ENCODE peak calls at places on chromosomes 7 and 10, in five cellular contexts. One of them, this sample, is unnamed.

GRCh38 chr10:13528138-13528874 is 508 bp downstream of the BEND7 start:
- DNase-seq in transverse colon: peak; percentile 43
- DNase-seq in SK-N-SH: peak; percentile 83
- DNase-seq in hepatocyte: peak; percentile 74
- DNase-seq in IMR-90: no peak
- DNase-seq in this sample: peak; percentile 69

GRCh38 chr10:99325261-99325660 is 3.9 kb upstream of the CNNM1 start:
- DNase-seq in hepatocyte: peak; percentile 40
- DNase-seq in transverse colon: no peak
- DNase-seq in IMR-90: no peak
- DNase-seq in SK-N-SH: no peak
- DNase-seq in this sample: no peak

GRCh38 chr10:108957681-108958080 is 965.6 kb downstream of the XPNPEP1 start:
- DNase-seq in hepatocyte: no peak
- DNase-seq in transverse colon: no peak
- DNase-seq in IMR-90: no peak
- DNase-seq in SK-N-SH: no peak
- DNase-seq in this sample: no peak

GRCh38 chr10:26169466-26169865 is 47.1 kb upstream of the GAD2 start:
- DNase-seq in hepatocyte: no peak
- DNase-seq in IMR-90: no peak
- DNase-seq in SK-N-SH: no peak
- DNase-seq in transverse colon: no peak
- DNase-seq in this sample: no peak

GRCh38 chr10:95906675-95907453 is 911 bp upstream of the CC2D2B start:
- DNase-seq in IMR-90: peak; percentile 67
- DNase-seq in transverse colon: peak; percentile 52
- DNase-seq in hepatocyte: peak; percentile 80
- DNase-seq in SK-N-SH: peak; percentile 51
- DNase-seq in this sample: no peak

GRCh38 chr10:36362257-36362656 is 720.2 kb upstream of the FZD8 start:
- DNase-seq in IMR-90: no peak
- DNase-seq in SK-N-SH: no peak
- DNase-seq in hepatocyte: no peak
- DNase-seq in transverse colon: no peak
- DNase-seq in this sample: no peak

GRCh38 chr10:9305018-9305655 is 1250.6 kb downstream of the GATA3 start:
- DNase-seq in SK-N-SH: no peak
- DNase-seq in transverse colon: no peak
- DNase-seq in hepatocyte: peak; percentile 23
- DNase-seq in IMR-90: peak; percentile 19
- DNase-seq in this sample: no peak

GRCh38 chr7:82442492-82443043 is 1.0 kb downstream of the CACNA2D1 start:
- DNase-seq in hepatocyte: peak; percentile 14
- DNase-seq in SK-N-SH: peak; percentile 62
- DNase-seq in IMR-90: peak; percentile 19
- DNase-seq in transverse colon: no peak
- DNase-seq in this sample: no peak

GRCh38 chr7:79590571-79591274 is 137.3 kb upstream of the MAGI2 start:
- DNase-seq in SK-N-SH: no peak
- DNase-seq in transverse colon: no peak
- DNase-seq in IMR-90: no peak
- DNase-seq in hepatocyte: no peak
- DNase-seq in this sample: no peak

GRCh38 chr7:149097088-149097487 is 6.6 kb upstream of the ZNF786 start:
- DNase-seq in SK-N-SH: no peak
- DNase-seq in transverse colon: no peak
- DNase-seq in hepatocyte: no peak
- DNase-seq in IMR-90: peak; percentile 28
- DNase-seq in this sample: peak; percentile 5

GRCh38 chr10:58335306-58336005 is 650 bp downstream of the UBE2D1 start:
- DNase-seq in hepatocyte: peak; percentile 44
- DNase-seq in SK-N-SH: no peak
- DNase-seq in IMR-90: peak; percentile 61
- DNase-seq in transverse colon: peak; percentile 27
- DNase-seq in this sample: peak; percentile 77

GRCh38 chr10:83371696-83372490 is 767.4 kb upstream of the GHITM start:
- DNase-seq in IMR-90: no peak
- DNase-seq in hepatocyte: no peak
- DNase-seq in SK-N-SH: no peak
- DNase-seq in transverse colon: no peak
- DNase-seq in this sample: no peak

GRCh38 chr10:85175635-85176034 is 847.2 kb downstream of the CCSER2 start:
- DNase-seq in IMR-90: no peak
- DNase-seq in transverse colon: no peak
- DNase-seq in hepatocyte: peak; percentile 25
- DNase-seq in SK-N-SH: no peak
- DNase-seq in this sample: no peak

GRCh38 chr7:5693529-5693928 is 87.9 kb downstream of the RNF216 start:
- DNase-seq in transverse colon: no peak
- DNase-seq in hepatocyte: no peak
- DNase-seq in SK-N-SH: no peak
- DNase-seq in IMR-90: peak; percentile 76
- DNase-seq in this sample: no peak
- H3K27ac ChIP-seq in transverse colon: peak overlapping the region; percentile 88
- H3K27ac ChIP-seq in hepatocyte: peak overlapping the region; percentile 91
- H3K27ac ChIP-seq in SK-N-SH: peak overlapping the region; percentile 99
- H3K27ac ChIP-seq in IMR-90: peak overlapping the region; percentile 100
- H3K27ac ChIP-seq in this sample: peak overlapping the region; percentile 77

GRCh38 chr7:139673762-139674161 is 104.0 kb downstream of the HIPK2 start:
- DNase-seq in transverse colon: no peak
- DNase-seq in hepatocyte: no peak
- DNase-seq in SK-N-SH: no peak
- DNase-seq in IMR-90: no peak
- DNase-seq in this sample: no peak

GRCh38 chr7:139674752-139675126 is 103.1 kb downstream of the HIPK2 start:
- DNase-seq in hepatocyte: no peak
- DNase-seq in IMR-90: no peak
- DNase-seq in transverse colon: no peak
- DNase-seq in SK-N-SH: no peak
- DNase-seq in this sample: no peak

GRCh38 chr7:139676390-139676789 is 101.4 kb downstream of the HIPK2 start:
- DNase-seq in transverse colon: no peak
- DNase-seq in hepatocyte: no peak
- DNase-seq in SK-N-SH: no peak
- DNase-seq in IMR-90: no peak
- DNase-seq in this sample: no peak

GRCh38 chr7:139673230-139673629 is 104.6 kb downstream of the HIPK2 start:
- DNase-seq in transverse colon: peak; percentile 35
- DNase-seq in hepatocyte: no peak
- DNase-seq in IMR-90: no peak
- DNase-seq in SK-N-SH: peak; percentile 61
- DNase-seq in this sample: no peak

DNA sequence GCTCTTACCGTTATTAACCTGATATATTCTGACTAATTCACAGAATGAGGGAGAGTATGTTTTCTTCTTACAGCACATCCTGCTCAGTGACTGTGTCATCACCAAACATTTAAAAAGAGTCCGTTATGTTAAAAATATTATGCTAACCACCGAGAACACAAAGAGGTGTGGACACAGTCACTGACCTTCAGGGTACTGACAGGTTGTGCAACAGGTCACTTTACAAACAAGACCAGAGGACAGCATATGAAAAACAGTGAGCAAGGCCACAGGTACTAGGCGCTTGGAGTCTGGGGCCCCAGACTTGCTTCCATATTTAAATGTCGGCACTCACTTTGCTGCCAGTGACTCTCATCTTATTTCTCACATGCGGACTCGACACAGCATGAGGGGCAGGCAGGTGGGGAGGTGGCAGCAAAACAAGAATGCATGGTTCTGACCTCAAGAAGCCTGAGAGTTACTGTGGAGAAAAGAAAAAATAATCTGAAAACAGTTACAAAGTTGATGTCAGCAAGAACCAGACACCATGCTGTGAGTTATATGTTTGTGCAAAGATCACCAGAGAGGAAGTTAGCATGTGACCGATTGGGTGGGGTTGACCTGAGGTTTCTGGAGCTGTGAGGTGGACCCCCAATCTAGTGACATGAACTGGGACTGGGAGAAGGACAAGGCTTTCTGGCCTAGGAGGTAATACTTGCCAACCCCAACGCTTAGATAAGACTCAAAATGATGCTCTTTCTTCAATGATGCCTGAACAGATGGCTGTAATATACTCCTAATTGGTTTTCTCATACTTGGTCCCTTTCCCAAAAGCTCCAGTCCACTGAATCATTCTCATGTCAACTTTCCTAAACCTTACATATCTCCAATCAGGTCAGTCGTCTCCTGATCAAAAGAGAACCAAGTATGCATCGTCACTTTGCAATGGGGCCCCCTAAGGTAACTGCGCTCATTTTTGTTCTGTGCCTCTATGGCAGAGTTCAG is 102.4 kb downstream of the HIPK2 start:
- DNase-seq in SK-N-SH: no peak
- DNase-seq in IMR-90: peak; percentile 38
- DNase-seq in hepatocyte: no peak
- DNase-seq in transverse colon: no peak
- DNase-seq in this sample: no peak
- H3K4me1 ChIP-seq in SK-N-SH: peaks cover 22% of the 10 kb centered on the region
- H3K4me1 ChIP-seq in IMR-90: peaks cover 24% of the 10 kb centered on the region
- H3K4me1 ChIP-seq in hepatocyte: peaks cover 15% of the 10 kb centered on the region
- H3K4me1 ChIP-seq in transverse colon: peaks cover 6% of the 10 kb centered on the region
- H3K4me1 ChIP-seq in this sample: peaks cover 14% of the 10 kb centered on the region

GRCh38 chr7:121157885-121158590 is 169.5 kb downstream of the CPED1 start:
- DNase-seq in SK-N-SH: no peak
- DNase-seq in IMR-90: no peak
- DNase-seq in hepatocyte: no peak
- DNase-seq in transverse colon: no peak
- DNase-seq in this sample: no peak

GRCh38 chr7:121159553-121159952 is 169.2 kb upstream of the WNT16 start:
- DNase-seq in hepatocyte: no peak
- DNase-seq in transverse colon: no peak
- DNase-seq in IMR-90: no peak
- DNase-seq in SK-N-SH: no peak
- DNase-seq in this sample: no peak

GRCh38 chr7:121156825-121157224 is 168.3 kb downstream of the CPED1 start:
- DNase-seq in SK-N-SH: no peak
- DNase-seq in transverse colon: no peak
- DNase-seq in hepatocyte: no peak
- DNase-seq in IMR-90: no peak
- DNase-seq in this sample: no peak

GRCh38 chr7:121158665-121159064 is 170.1 kb upstream of the WNT16 start:
- DNase-seq in transverse colon: no peak
- DNase-seq in hepatocyte: no peak
- DNase-seq in SK-N-SH: no peak
- DNase-seq in IMR-90: no peak
- DNase-seq in this sample: no peak

GRCh38 chr7:121157341-121157751 is 168.8 kb downstream of the CPED1 start:
- DNase-seq in transverse colon: no peak
- DNase-seq in IMR-90: no peak
- DNase-seq in hepatocyte: no peak
- DNase-seq in SK-N-SH: no peak
- DNase-seq in this sample: no peak
- TF ChIP-seq CTCF in transverse colon: no peak
- TF ChIP-seq CTCF in IMR-90: no peak
- TF ChIP-seq CTCF in hepatocyte: no peak
- TF ChIP-seq CTCF in SK-N-SH: no peak
- TF ChIP-seq CTCF in this sample: no peak

GRCh38 chr10:110224992-110225391 is 17.6 kb downstream of the MXI1 start:
- DNase-seq in SK-N-SH: no peak
- DNase-seq in IMR-90: no peak
- DNase-seq in transverse colon: no peak
- DNase-seq in hepatocyte: no peak
- DNase-seq in this sample: no peak
- H3K27ac ChIP-seq in SK-N-SH: peak overlapping the region; percentile 39
- H3K27ac ChIP-seq in IMR-90: no peak overlapping the region
- H3K27ac ChIP-seq in transverse colon: peak overlapping the region; percentile 83
- H3K27ac ChIP-seq in hepatocyte: peak overlapping the region; percentile 2
- H3K27ac ChIP-seq in this sample: peak overlapping the region; percentile 88

GRCh38 chr7:30173058-30173897 is 38.5 kb downstream of the MTURN start:
- DNase-seq in transverse colon: peak; percentile 32
- DNase-seq in SK-N-SH: peak; percentile 87
- DNase-seq in hepatocyte: peak; percentile 65
- DNase-seq in IMR-90: peak; percentile 89
- DNase-seq in this sample: peak; percentile 73
- H3K4me1 ChIP-seq in transverse colon: peaks cover 13% of the 10 kb centered on the region
- H3K4me1 ChIP-seq in SK-N-SH: peaks cover 38% of the 10 kb centered on the region
- H3K4me1 ChIP-seq in hepatocyte: no peaks in the 10 kb centered on the region
- H3K4me1 ChIP-seq in IMR-90: peaks cover 19% of the 10 kb centered on the region
- H3K4me1 ChIP-seq in this sample: peaks cover 10% of the 10 kb centered on the region

DNA sequence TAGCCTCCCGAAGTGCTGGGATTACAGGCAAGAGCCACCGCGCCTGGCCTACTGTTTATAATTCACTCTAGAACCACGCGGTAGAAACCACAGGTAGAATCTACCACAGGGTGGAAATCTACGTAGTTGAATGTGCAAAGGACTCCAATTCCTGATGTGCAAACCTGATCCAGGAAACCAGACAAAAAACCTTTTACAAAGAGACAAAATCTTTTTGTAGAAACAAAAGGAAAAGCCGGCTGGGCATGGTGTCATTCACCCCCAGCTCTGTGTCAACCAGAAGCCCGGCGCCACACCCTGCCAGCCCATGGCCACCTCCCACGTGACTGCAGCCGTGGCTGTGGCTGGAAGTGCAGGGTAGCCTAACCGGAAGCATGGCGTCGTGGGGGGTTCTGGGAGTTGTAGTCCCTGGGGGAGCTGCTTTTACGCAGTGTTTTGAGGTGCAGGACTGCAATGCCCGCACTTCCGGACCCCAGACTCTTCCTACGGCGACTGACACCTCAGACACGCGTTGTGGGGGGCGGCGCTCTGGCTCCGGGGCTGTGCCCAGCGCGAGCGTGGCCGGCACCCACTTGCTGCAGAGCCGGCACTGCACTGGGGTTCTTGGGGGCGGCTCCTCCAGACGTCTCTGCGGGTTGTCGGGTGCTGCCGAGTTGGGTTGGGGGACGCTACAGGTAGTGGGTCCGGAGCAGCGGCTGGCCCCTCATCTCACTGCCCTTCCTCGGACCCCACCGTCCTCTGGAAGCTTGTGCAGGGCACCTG is 41.5 kb upstream of the RNF216 start:
- DNase-seq in transverse colon: peak; percentile 97
- DNase-seq in IMR-90: peak; percentile 85
- DNase-seq in hepatocyte: peak; percentile 97
- DNase-seq in SK-N-SH: peak; percentile 98
- DNase-seq in this sample: peak; percentile 97
- TF ChIP-seq CTCF in transverse colon: peak; percentile 26
- TF ChIP-seq CTCF in IMR-90: no peak
- TF ChIP-seq CTCF in hepatocyte: no peak
- TF ChIP-seq CTCF in SK-N-SH: no peak
- TF ChIP-seq CTCF in this sample: no peak

This sample was measured in upper lobe of right lung.